ENCODE peak calls at places on chromosomes 1 and 21, in six cellular contexts. A is neural progenitor cell; I is cardiac muscle cell; Q is left lung; E is CD8-positive, alpha-beta T cell; H is left ventricle myocardium inferior. R is an unnamed sample.

GRCh38 chr1:71490432-71490831 is 409.6 kb upstream of the ZRANB2 start:
- DNase-seq in E (no peak), A (no peak), I (no peak), H (no peak), Q (no peak), R (no peak)

GRCh38 chr1:10621906-10622305 is 147.2 kb downstream of the PEX14 start:
- DNase-seq in Q (no peak), E (no peak), A (no peak), H (no peak), I (no peak), R (no peak)

GRCh38 chr21:35406600-35406999 is 357.5 kb upstream of the RUNX1 start:
- DNase-seq in Q (no peak), H (no peak), E (no peak), I (no peak), A (no peak), R (no peak)

GRCh38 chr21:22885079-22885478 is 1886.9 kb downstream of the NCAM2 start:
- DNase-seq in I (no peak), E (no peak), H (no peak), A (peak; percentile 3), Q (no peak), R (no peak)

GRCh38 chr1:36358514-36359084 is 27.1 kb downstream of the STK40 start:
- DNase-seq in I (no peak), A (no peak), H (no peak), Q (no peak), E (no peak), R (no peak)

GRCh38 chr21:36175771-36176565 is 19.3 kb downstream of the DOP1B start:
- DNase-seq in E (no peak), A (no peak), Q (no peak), I (no peak), H (no peak), R (no peak)

GRCh38 chr1:62528015-62528414 is 69.3 kb upstream of the ANGPTL3 start:
- DNase-seq in H (peak; percentile 25), A (no peak), I (no peak), E (no peak), Q (no peak), R (no peak)

GRCh38 chr1:241323510-241323909 is 33.5 kb downstream of the RGS7 start:
- DNase-seq in Q (no peak), A (peak; percentile 80), I (peak; percentile 85), E (no peak), H (no peak), R (no peak)

GRCh38 chr1:10522324-10522860 is 47.6 kb downstream of the PEX14 start:
- DNase-seq in Q (no peak), I (no peak), E (no peak), A (no peak), H (no peak), R (no peak)

GRCh38 chr1:230163205-230163604 is 96.2 kb downstream of the GALNT2 start:
- DNase-seq in E (no peak), A (no peak), H (no peak), Q (no peak), I (no peak), R (no peak)

GRCh38 chr1:111489604-111490003 is 13.8 kb downstream of the ADORA3 start:
- DNase-seq in Q (no peak), A (no peak), E (no peak), I (no peak), H (no peak), R (no peak)

GRCh38 chr1:6392081-6392879 is 1.3 kb downstream of the ACOT7 start:
- DNase-seq in Q (no peak), A (no peak), E (no peak), H (no peak), I (no peak), R (no peak)

DNA sequence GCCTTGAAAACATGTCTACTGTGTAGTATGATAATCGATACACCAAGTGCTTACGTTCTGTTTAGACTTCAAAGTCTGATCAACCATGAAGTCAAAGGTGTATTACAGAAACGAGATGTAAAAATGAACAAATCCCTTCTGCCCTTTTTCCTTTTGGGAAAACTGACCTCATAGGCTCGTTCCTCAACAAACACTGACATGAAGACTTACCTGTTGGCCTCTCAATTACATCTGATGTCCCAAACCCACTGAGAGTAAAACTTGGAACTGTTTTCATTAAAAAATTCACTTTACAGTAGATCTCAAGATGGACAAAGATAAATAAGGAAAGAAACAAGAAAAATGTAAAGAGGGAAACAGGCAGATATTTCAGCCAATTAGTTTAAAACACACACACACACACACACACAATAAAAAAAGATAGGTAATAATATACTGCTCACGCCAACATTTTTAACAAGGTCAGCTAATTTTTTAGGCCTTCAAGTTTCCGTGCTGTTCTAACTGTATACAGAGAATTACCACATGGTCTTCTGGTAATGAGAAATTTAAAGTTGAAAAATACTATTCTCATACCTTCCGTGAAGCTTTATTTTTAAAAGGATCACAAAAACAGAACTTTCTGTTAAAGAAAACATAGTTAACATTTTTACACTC is 2.1 kb downstream of the HMGN1 start:
- DNase-seq in A (no peak), Q (no peak), I (no peak), E (no peak), H (no peak), R (no peak)
- H3K4me3 ChIP-seq in A (peak overlapping the region; percentile 92), Q (peak overlapping the region; percentile 79), I (peak overlapping the region; percentile 94), E (no peak overlapping the region), H (peak overlapping the region; percentile 93), R (peak overlapping the region; percentile 12)

GRCh38 chr1:206674745-206675175 is 9.9 kb upstream of the MAPKAPK2 start:
- DNase-seq in A (no peak), H (no peak), E (no peak), I (no peak), Q (peak; percentile 82), R (peak; percentile 89)
- H3K4me1 ChIP-seq in A (peaks cover 33% of the 10 kb centered on the region), H (peaks cover 79% of the 10 kb centered on the region), E (no peaks in the 10 kb centered on the region), I (peaks cover 39% of the 10 kb centered on the region), Q (peaks cover 48% of the 10 kb centered on the region), R (no peaks in the 10 kb centered on the region)

GRCh38 chr1:66095190-66095589 is 302.5 kb downstream of the PDE4B start:
- DNase-seq in Q (no peak), I (no peak), E (no peak), A (no peak), H (no peak), R (no peak)

GRCh38 chr1:66085600-66085999 is 292.9 kb downstream of the PDE4B start:
- DNase-seq in E (no peak), I (no peak), H (no peak), Q (no peak), A (no peak), R (no peak)

GRCh38 chr1:66088787-66089186 is 296.1 kb downstream of the PDE4B start:
- DNase-seq in Q (no peak), E (no peak), I (no peak), H (no peak), A (no peak), R (no peak)

DNA sequence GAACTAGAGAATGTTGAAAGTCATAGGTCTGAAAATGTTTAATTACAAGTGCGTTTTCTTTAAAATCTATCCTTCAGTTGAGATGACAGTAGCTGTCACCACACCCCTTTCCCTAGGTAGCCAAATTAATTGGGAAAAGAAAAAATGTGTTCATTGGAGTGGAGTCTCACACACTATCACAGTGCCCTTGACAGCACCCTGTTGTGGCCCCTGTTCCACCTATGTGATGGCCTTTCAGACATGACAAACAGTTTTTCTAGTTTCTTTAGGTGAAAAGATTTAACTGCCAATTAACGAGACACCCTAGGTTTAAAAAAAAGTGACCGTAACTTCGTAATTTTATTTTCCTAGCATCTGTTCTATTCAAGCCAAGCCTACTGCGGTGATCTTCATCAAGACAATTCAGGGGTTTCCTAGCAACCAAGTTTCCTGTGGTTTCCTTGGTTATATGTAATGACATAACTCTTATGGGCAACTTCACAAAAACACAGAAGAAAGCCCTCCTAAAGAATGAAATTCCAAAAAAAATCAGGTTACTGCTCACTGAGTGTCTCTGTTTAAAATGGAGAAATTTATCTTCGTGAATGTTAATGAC is 298.3 kb downstream of the PDE4B start:
- DNase-seq in I (no peak), Q (no peak), E (no peak), H (no peak), A (peak; percentile 66), R (no peak)
- H3K4me3 ChIP-seq in I (no peak overlapping the region), Q (no peak overlapping the region), E (no peak overlapping the region), H (no peak overlapping the region), A (no peak overlapping the region), R (no peak overlapping the region)

DNA sequence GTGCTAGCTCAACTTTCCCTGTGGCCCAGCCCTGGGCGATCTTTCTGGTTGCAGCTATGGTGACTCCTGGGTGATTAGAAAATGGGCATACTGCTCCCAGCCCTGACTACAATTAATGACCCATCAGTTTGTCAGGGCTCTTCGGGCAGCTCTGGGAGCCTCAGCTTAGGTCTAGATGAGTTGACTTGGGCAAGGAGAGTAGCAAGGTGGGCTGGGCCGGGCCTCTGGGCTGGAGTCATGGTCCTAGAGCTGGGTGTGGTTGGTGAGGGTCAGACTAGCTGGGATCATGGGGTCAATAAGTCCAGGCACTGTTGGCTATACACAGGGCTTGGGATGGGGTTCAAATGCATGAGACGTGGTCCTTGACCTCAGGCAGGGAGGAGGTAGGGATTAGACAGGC is 11.6 kb downstream of the PTPRU start:
- DNase-seq in I (no peak), Q (no peak), H (no peak), A (no peak), E (no peak), R (no peak)
- H3K4me1 ChIP-seq in I (peaks cover 12% of the 10 kb centered on the region), Q (peaks cover 5% of the 10 kb centered on the region), H (no peaks in the 10 kb centered on the region), A (peaks cover 32% of the 10 kb centered on the region), E (no peaks in the 10 kb centered on the region), R (no peaks in the 10 kb centered on the region)

R was measured in aorta.